ENCODE peak calls at places on chromosome 20, in four cellular contexts. E is H9, M is endothelial cell of umbilical vein, Y is suprapubic skin. B is an unnamed sample. For H3K4me1 and H3K27me3, the result is how much of the 10 kb centered on the place peaks cover.

GRCh38 chr20:19539191-19539590 is 218.9 kb upstream of the RIN2 start:
- DNase-seq in E (no peak), M (no peak), Y (no peak), B (no peak)

GRCh38 chr20:38725458-38725958 is 1.2 kb downstream of the SLC32A1 start:
- DNase-seq in E (no peak), M (no peak), Y (no peak), B (no peak)

GRCh38 chr20:58209652-58210397 is 18.6 kb downstream of the ANKRD60 start:
- DNase-seq in E (peak), M (peak), Y (peak), B (peak)

GRCh38 chr20:63326314-63327228 is 33.6 kb downstream of the COL20A1 start:
- DNase-seq in E (no peak), M (no peak), Y (no peak), B (no peak)

GRCh38 chr20:3407426-3408250 is at the start of gene DNAAF9:
- DNase-seq in E (peak), M (peak), Y (peak), B (peak)

GRCh38 chr20:4161447-4162251 is 146.3 kb upstream of the RNF24 start:
- DNase-seq in E (no peak), M (no peak), Y (no peak), B (no peak)

GRCh38 chr20:48635791-48636267 is 192.0 kb downstream of the PREX1 start:
- DNase-seq in E (peak), M (peak), Y (no peak), B (peak)

GRCh38 chr20:36093025-36093803 is 61.3 kb upstream of the EPB41L1 start:
- DNase-seq in E (no peak), M (peak), Y (peak), B (peak)

GRCh38 chr20:8152847-8153246 is 20.8 kb downstream of the PLCB1 start:
- DNase-seq in E (no peak), M (no peak), Y (no peak), B (no peak)

GRCh38 chr20:7629880-7630279 is 310.4 kb downstream of the HAO1 start:
- DNase-seq in E (no peak), M (no peak), Y (no peak), B (no peak)

GRCh38 chr20:31674895-31675827 is 37.4 kb downstream of the COX4I2 start:
- DNase-seq in E (no peak), M (peak), Y (peak), B (peak)

GRCh38 chr20:22604815-22605214 is 20.4 kb upstream of the FOXA2 start:
- DNase-seq in E (no peak), M (no peak), Y (no peak), B (no peak)

GRCh38 chr20:56826971-56827645 is 198.0 kb downstream of the TFAP2C start:
- DNase-seq in E (no peak), M (no peak), Y (peak), B (no peak)

GRCh38 chr20:13320702-13321101 is 99.6 kb downstream of the ISM1 start:
- DNase-seq in E (no peak), M (no peak), Y (no peak), B (no peak)

GRCh38 chr20:45254867-45255266 is 503 bp upstream of the SLPI start:
- DNase-seq in E (no peak), M (no peak), Y (no peak), B (no peak)

GRCh38 chr20:50189681-50190250 is 864 bp upstream of the CEBPB start:
- DNase-seq in E (peak), M (no peak), Y (peak), B (no peak)

GRCh38 chr20:42051935-42052334 is 433.8 kb upstream of the CHD6 start:
- DNase-seq in E (no peak), M (no peak), Y (no peak), B (peak)

GRCh38 chr20:35601990-35602389 is 13.6 kb upstream of the SPAG4 start:
- DNase-seq in E (no peak), M (no peak), Y (no peak), B (no peak)

GRCh38 chr20:57618091-57618765 is 2.0 kb downstream of the ZBP1 start:
- DNase-seq in E (no peak), M (no peak), Y (no peak), B (no peak)

GRCh38 chr20:61002090-61002489 is 250.0 kb upstream of the CDH4 start:
- DNase-seq in E (no peak), M (no peak), Y (no peak), B (no peak)

GRCh38 chr20:8782804-8783203 is 286.1 kb upstream of the PLCB4 start:
- DNase-seq in E (no peak), M (no peak), Y (no peak), B (no peak)

GRCh38 chr20:32474009-32474716 is 111.0 kb downstream of the NOL4L start:
- DNase-seq in E (no peak), M (peak), Y (no peak), B (no peak)

GRCh38 chr20:32792316-32792715 is 27.4 kb upstream of the MAPRE1 start:
- DNase-seq in E (no peak), M (no peak), Y (no peak), B (no peak)

GRCh38 chr20:62917720-62918119 is 8.6 kb downstream of the DIDO1 start:
- DNase-seq in E (no peak), M (no peak), Y (no peak), B (no peak)

GRCh38 chr20:19992996-19993908 is 23.9 kb upstream of the NAA20 start:
- DNase-seq in E (peak), M (peak), Y (no peak), B (peak)

GRCh38 chr20:62621251-62622110 is 20.8 kb upstream of the SLCO4A1 start:
- DNase-seq in E (no peak), M (no peak), Y (no peak), B (no peak)

GRCh38 chr20:42260216-42260615 is 642.0 kb upstream of the CHD6 start:
- DNase-seq in E (no peak), M (no peak), Y (no peak), B (no peak)

GRCh38 chr20:62549499-62550086 is 73.8 kb upstream of the GATA5 start:
- DNase-seq in E (no peak), M (no peak), Y (no peak), B (no peak)

GRCh38 chr20:8778387-8778786 is 290.5 kb upstream of the PLCB4 start:
- DNase-seq in E (no peak), M (no peak), Y (no peak), B (no peak)

GRCh38 chr20:44745122-44745521 is 543 bp upstream of the KCNK15 start:
- DNase-seq in E (no peak), M (no peak), Y (no peak), B (no peak)

GRCh38 chr20:40703981-40704530 is 15.0 kb upstream of the MAFB start:
- DNase-seq in E (no peak), M (no peak), Y (no peak), B (no peak)
- H3K4me1 ChIP-seq in E (under half), M (under half), Y (under half), B (under half)

DNA sequence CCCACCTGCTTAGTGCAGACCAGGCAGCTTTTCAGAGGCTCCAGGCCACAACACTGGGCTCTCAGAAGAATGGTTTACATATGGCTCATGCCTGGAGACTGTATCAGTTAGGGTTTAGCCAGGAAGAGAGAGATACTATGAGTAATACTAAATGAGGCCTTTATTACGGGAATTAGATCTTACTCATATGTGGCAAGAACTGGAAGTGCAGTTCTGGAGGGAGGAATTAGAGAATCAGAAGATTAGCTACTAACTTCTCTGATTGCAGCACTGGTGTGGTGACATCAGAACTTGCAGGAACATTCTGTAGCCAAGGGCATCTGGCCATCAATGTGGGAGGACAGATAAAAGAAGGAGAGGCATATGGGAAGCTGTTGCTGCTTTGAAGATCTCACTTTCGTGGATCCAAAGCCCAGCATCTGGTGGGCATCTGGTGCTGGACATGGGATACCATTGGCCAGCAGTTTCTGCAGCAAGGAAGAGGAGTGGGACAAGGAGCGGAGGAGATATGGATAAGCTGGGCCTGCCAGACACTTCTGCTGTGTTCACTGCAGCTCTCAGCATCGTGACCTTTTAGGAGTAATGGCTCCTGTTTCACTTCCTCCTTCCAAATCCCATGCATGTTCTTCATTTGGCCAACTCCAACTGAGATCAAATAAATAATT is 248.5 kb downstream of the BTBD3 start:
- DNase-seq in E (no peak), M (no peak), Y (no peak), B (peak)
- TF ChIP-seq CTCF in E (no peak), M (no peak), Y (no peak), B (no peak)

DNA sequence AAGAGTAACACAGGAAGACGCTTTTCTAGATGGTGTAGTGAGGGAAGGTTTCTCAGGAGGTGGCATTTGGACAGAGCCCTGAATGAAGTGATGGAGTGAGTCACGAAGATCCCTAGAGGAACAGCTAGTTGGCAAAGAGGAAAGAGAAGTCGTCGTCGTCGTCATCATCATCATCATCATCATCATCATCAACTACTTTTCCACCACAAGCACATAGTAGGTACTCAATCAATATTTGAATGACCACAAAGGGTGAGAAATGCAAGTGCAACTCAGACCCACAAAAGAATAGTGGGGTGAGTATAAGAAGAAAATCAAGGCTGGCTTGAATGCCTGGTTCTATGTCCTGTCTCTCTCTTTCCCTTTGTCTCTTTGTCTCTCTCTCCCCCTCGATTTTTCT is 28.3 kb upstream of the OCSTAMP start:
- DNase-seq in E (no peak), M (no peak), Y (no peak), B (no peak)
- H3K27me3 ChIP-seq in E (under half), M (under half), Y (under half), B (under half)

DNA sequence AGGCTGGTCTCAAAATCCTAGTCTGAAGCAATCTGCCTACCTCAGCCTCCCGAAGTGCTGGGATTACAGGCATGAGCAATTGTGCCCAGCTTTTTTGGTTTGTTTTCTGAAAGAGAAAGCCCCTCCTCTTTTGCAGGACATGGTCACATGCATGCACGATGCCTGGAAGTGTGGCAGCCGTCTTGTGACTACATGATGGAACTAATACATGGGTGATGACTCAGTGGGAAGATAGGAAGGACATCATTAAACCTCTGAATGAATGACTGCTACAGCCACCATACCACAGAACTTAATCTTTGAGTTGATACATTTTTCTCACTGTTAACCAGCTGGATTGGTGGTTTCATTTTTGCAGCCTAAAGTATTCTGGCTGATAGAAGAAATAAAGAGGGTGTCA is 13.4 kb upstream of the CTNNBL1 start:
- DNase-seq in E (no peak), M (no peak), Y (peak), B (no peak)
- H3K4me1 ChIP-seq in E (under half), M (under half), Y (under half), B (under half)

DNA sequence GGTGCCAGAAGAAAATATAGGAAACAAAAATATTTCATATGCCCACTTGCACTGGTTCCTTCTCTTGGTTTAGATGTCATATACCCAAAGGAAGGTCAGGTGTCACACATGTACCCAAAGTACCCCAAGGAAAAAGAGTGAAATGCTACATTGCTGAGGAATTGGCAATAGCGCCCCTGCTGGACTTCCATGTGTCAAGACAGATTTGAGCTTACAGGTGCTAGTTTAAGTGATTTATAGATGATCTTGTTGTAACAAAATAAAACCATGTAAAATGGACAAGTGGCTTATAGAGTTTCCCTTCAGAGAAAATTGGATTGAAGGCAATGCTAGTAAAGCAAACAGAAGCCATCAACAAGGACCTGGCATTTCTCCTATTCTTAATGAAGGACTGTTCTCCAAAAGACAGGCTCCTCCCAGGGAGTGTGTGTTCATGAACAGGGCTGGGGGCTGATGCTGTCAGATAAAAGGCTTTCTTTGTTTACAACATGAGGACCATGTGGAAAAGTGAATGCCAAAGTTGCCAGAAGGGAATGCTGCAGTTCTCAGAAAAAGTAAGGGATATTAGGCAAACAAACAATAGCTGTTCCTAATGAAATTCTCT is 64.3 kb upstream of the PAK5 start:
- DNase-seq in E (peak), M (peak), Y (no peak), B (peak)
- TF ChIP-seq CTCF in E (peak), M (peak), Y (peak), B (peak)

DNA sequence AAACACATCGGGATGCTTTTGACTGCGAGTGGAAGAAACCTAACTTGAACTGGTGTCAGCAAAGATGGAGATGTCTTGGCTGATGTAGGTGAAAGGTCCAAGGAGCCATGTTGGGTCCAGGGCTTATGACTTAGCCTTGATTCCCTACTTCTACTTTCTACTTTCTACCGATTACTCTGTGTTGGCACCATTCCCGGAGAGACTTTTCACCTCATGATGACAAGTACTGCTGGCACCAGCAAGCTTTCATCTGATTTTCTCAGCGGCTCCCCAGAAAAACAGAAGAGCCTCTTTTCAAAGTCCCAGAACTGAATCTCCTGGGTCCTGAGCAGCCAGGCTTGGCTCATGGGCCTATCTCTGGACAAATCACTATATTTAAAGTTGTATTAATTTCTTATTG is 4.9 kb upstream of the EDN3 start:
- DNase-seq in E (no peak), M (no peak), Y (no peak), B (no peak)
- H3K27me3 ChIP-seq in E (under half), M (under half), Y (half or more), B (under half)

GRCh38 chr20:21048841-21049273 is 57.3 kb downstream of the LINC00237 start:
- DNase-seq in E (peak), M (peak), Y (no peak), B (peak)
- H3K4me1 ChIP-seq in E (under half), M (under half), Y (under half), B (under half)

B was measured in BE2C.